ENCODE peak calls at places on chromosomes 4 and X, in four cellular contexts. One of them, this sample, is unnamed.

GRCh38 chr4:2333356-2333841 is 71.5 kb upstream of the MXD4 start:
- DNase-seq in NB4: peak
- DNase-seq in fibroblast of pulmonary artery: no peak
- DNase-seq in transverse colon: peak
- DNase-seq in this sample: no peak

GRCh38 chrX:49072712-49073095 is 1.1 kb downstream of the PRAF2 start:
- DNase-seq in NB4: no peak
- DNase-seq in fibroblast of pulmonary artery: no peak
- DNase-seq in transverse colon: no peak
- DNase-seq in this sample: no peak

GRCh38 chr4:82467442-82467841 is 37.1 kb downstream of the ENOPH1 start:
- DNase-seq in NB4: no peak
- DNase-seq in fibroblast of pulmonary artery: peak
- DNase-seq in transverse colon: no peak
- DNase-seq in this sample: no peak

GRCh38 chr4:109434007-109434792 is 585 bp downstream of the SEC24B start:
- DNase-seq in NB4: peak
- DNase-seq in fibroblast of pulmonary artery: peak
- DNase-seq in transverse colon: peak
- DNase-seq in this sample: no peak

GRCh38 chrX:85963736-85964135 is 83.6 kb downstream of the CHM start:
- DNase-seq in NB4: peak
- DNase-seq in fibroblast of pulmonary artery: peak
- DNase-seq in transverse colon: no peak
- DNase-seq in this sample: peak

GRCh38 chr4:25882226-25882625 is 19.4 kb upstream of the SEL1L3 start:
- DNase-seq in NB4: no peak
- DNase-seq in fibroblast of pulmonary artery: no peak
- DNase-seq in transverse colon: no peak
- DNase-seq in this sample: no peak

GRCh38 chr4:139167774-139168444 is 9.1 kb downstream of the ELF2 start:
- DNase-seq in NB4: peak
- DNase-seq in fibroblast of pulmonary artery: peak
- DNase-seq in transverse colon: no peak
- DNase-seq in this sample: no peak

GRCh38 chr4:10090467-10091250 is 25.9 kb downstream of the WDR1 start:
- DNase-seq in NB4: no peak
- DNase-seq in fibroblast of pulmonary artery: no peak
- DNase-seq in transverse colon: no peak
- DNase-seq in this sample: no peak

GRCh38 chr4:6451309-6451708 is 21.1 kb downstream of the PPP2R2C start:
- DNase-seq in NB4: no peak
- DNase-seq in fibroblast of pulmonary artery: no peak
- DNase-seq in transverse colon: no peak
- DNase-seq in this sample: no peak

GRCh38 chrX:17550011-17550410 is 175.0 kb downstream of the NHS start:
- DNase-seq in NB4: no peak
- DNase-seq in fibroblast of pulmonary artery: no peak
- DNase-seq in transverse colon: no peak
- DNase-seq in this sample: no peak

GRCh38 chrX:57771689-57772088 is 91.6 kb upstream of the NLRP2B start:
- DNase-seq in NB4: no peak
- DNase-seq in fibroblast of pulmonary artery: no peak
- DNase-seq in transverse colon: no peak
- DNase-seq in this sample: no peak

GRCh38 chr4:2408401-2408958 is 10.0 kb downstream of the ZFYVE28 start:
- DNase-seq in NB4: peak
- DNase-seq in fibroblast of pulmonary artery: no peak
- DNase-seq in transverse colon: peak
- DNase-seq in this sample: no peak

GRCh38 chr4:110632506-110633357 is 9.9 kb upstream of the PITX2 start:
- DNase-seq in NB4: no peak
- DNase-seq in fibroblast of pulmonary artery: no peak
- DNase-seq in transverse colon: no peak
- DNase-seq in this sample: no peak
- H3K4me3 ChIP-seq in NB4: no peak
- H3K4me3 ChIP-seq in fibroblast of pulmonary artery: no peak
- H3K4me3 ChIP-seq in transverse colon: peak
- H3K4me3 ChIP-seq in this sample: peak

GRCh38 chrX:138777230-138777629 is 65.7 kb upstream of the FGF13 start:
- DNase-seq in NB4: no peak
- DNase-seq in fibroblast of pulmonary artery: no peak
- DNase-seq in transverse colon: no peak
- DNase-seq in this sample: no peak
- TF ChIP-seq CTCF in NB4: no peak
- TF ChIP-seq CTCF in fibroblast of pulmonary artery: no peak
- TF ChIP-seq CTCF in transverse colon: no peak
- TF ChIP-seq CTCF in this sample: no peak

GRCh38 chr4:89294583-89295244 is 12.9 kb downstream of the GPRIN3 start:
- DNase-seq in NB4: no peak
- DNase-seq in fibroblast of pulmonary artery: no peak
- DNase-seq in transverse colon: no peak
- DNase-seq in this sample: no peak

GRCh38 chr4:89295415-89295927 is 12.1 kb downstream of the GPRIN3 start:
- DNase-seq in NB4: no peak
- DNase-seq in fibroblast of pulmonary artery: no peak
- DNase-seq in transverse colon: no peak
- DNase-seq in this sample: no peak

GRCh38 chr4:89298160-89298559 is 9.4 kb downstream of the GPRIN3 start:
- DNase-seq in NB4: no peak
- DNase-seq in fibroblast of pulmonary artery: no peak
- DNase-seq in transverse colon: peak
- DNase-seq in this sample: no peak

GRCh38 chr4:89296871-89297270 is 10.7 kb downstream of the GPRIN3 start:
- DNase-seq in NB4: no peak
- DNase-seq in fibroblast of pulmonary artery: no peak
- DNase-seq in transverse colon: no peak
- DNase-seq in this sample: no peak

DNA sequence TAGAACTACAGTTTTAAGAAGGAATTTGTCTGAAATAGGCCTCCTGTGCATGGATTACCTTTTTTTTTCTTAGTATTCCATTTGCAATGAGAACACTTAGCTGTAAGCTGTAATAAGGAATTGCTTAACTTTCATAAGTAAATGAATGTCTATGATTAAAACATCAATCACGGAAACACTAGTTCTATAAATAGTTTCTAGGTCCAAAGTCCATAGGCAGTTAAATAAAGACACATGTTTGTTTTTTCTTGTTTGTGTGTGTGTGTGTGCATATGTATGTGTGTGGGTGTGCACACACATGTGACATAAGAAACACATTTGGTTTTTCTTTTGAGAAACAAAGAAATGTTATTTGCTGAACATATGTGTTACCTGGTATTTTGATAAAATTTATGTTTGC is 11.2 kb downstream of the GPRIN3 start:
- DNase-seq in NB4: no peak
- DNase-seq in fibroblast of pulmonary artery: no peak
- DNase-seq in transverse colon: no peak
- DNase-seq in this sample: no peak
- H3K4me3 ChIP-seq in NB4: no peak
- H3K4me3 ChIP-seq in fibroblast of pulmonary artery: no peak
- H3K4me3 ChIP-seq in transverse colon: no peak
- H3K4me3 ChIP-seq in this sample: no peak

GRCh38 chrX:135463937-135464336 is 42.2 kb downstream of the SMIM10L2A start:
- DNase-seq in NB4: peak
- DNase-seq in fibroblast of pulmonary artery: peak
- DNase-seq in transverse colon: no peak
- DNase-seq in this sample: no peak
- TF ChIP-seq CTCF in NB4: peak
- TF ChIP-seq CTCF in fibroblast of pulmonary artery: peak
- TF ChIP-seq CTCF in transverse colon: no peak
- TF ChIP-seq CTCF in this sample: no peak

GRCh38 chrX:107936434-107936730 is 45.8 kb downstream of the TEX13B start:
- DNase-seq in NB4: no peak
- DNase-seq in fibroblast of pulmonary artery: no peak
- DNase-seq in transverse colon: no peak
- DNase-seq in this sample: no peak
- H3K4me3 ChIP-seq in NB4: no peak
- H3K4me3 ChIP-seq in fibroblast of pulmonary artery: no peak
- H3K4me3 ChIP-seq in transverse colon: no peak
- H3K4me3 ChIP-seq in this sample: peak

DNA sequence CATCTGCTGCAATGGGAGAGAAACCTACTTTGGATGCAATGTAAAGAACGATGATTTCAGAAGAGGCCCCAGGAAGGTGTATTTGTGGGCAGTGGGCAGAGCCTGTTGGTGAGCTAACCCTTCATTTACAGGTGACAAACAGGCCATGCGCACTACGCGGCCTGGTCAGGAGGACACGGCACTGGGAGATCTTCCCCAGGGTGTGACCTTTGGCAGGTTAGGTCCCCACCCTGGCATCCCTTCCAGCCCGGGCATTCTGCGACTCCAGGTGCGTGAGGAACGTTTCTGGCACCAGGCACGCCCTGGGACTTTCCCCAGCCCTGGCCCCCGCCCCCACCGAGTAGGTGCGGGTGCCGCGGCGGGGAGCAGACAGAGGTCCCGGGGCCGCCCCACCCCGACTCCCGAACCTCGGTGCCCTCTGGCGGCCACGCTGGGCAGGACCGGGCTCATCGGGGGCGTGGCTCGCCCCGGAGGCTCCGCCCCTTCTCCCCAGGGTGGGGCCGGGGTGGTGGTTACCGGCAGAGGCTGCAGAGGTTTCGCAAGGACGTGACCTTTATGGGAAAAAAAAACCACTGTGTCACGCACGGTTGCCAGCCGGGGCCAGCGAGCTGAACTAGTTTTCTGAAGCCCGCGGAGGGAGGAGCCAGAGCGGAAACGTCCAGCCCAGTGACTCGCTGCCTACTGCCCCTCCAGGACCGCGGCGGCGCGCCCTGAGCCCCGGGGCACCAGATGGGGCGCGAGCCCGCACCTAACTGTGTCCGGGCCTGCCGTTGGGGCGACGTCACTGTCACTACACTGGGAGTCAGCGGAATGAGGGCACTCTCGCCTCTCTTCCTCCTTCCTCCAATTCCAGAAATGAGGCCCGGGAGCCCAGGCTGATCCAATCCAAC is 5.0 kb upstream of the NYX start:
- DNase-seq in NB4: peak
- DNase-seq in fibroblast of pulmonary artery: peak
- DNase-seq in transverse colon: peak
- DNase-seq in this sample: no peak
- TF ChIP-seq CTCF in NB4: peak
- TF ChIP-seq CTCF in fibroblast of pulmonary artery: peak
- TF ChIP-seq CTCF in transverse colon: peak
- TF ChIP-seq CTCF in this sample: peak

GRCh38 chr4:121070696-121071639 is 1.4 kb downstream of the NDNF start:
- DNase-seq in NB4: no peak
- DNase-seq in fibroblast of pulmonary artery: peak
- DNase-seq in transverse colon: peak
- DNase-seq in this sample: no peak

GRCh38 chr4:121070274-121070673 is 2.1 kb downstream of the NDNF start:
- DNase-seq in NB4: no peak
- DNase-seq in fibroblast of pulmonary artery: no peak
- DNase-seq in transverse colon: peak
- DNase-seq in this sample: no peak

GRCh38 chr4:121072080-121072835 is at the start of gene NDNF:
- DNase-seq in NB4: no peak
- DNase-seq in fibroblast of pulmonary artery: peak
- DNase-seq in transverse colon: peak
- DNase-seq in this sample: no peak

GRCh38 chr4:121072836-121073362 is 564 bp upstream of the NDNF start:
- DNase-seq in NB4: no peak
- DNase-seq in fibroblast of pulmonary artery: no peak
- DNase-seq in transverse colon: peak
- DNase-seq in this sample: no peak

GRCh38 chr4:121071640-121072037 is 696 bp downstream of the NDNF start:
- DNase-seq in NB4: no peak
- DNase-seq in fibroblast of pulmonary artery: no peak
- DNase-seq in transverse colon: peak
- DNase-seq in this sample: no peak
- H3K4me3 ChIP-seq in NB4: no peak
- H3K4me3 ChIP-seq in fibroblast of pulmonary artery: peak
- H3K4me3 ChIP-seq in transverse colon: peak
- H3K4me3 ChIP-seq in this sample: peak